ENCODE peak calls at places on chromosomes 16 and 17, in five cellular contexts. One of them, this sample, is unnamed.
A peak's percentile ranks its signal among the peaks of the same experiment; 100 is the strongest.

GRCh38 chr17:61386251-61386650 is 13.4 kb upstream of the TBX2 start:
- DNase-seq in GM13977: no peak
- DNase-seq in psoas muscle: no peak
- DNase-seq in fibroblast of the aortic adventitia: no peak
- DNase-seq in fibroblast of lung: no peak
- DNase-seq in this sample: no peak

GRCh38 chr17:41975099-41976083 is 8.8 kb downstream of the CNP start:
- DNase-seq in fibroblast of the aortic adventitia: peak; percentile 69
- DNase-seq in fibroblast of lung: peak; percentile 58
- DNase-seq in psoas muscle: no peak
- DNase-seq in GM13977: no peak
- DNase-seq in this sample: no peak

GRCh38 chr16:80015566-80015965 is 415.0 kb upstream of the MAF start:
- DNase-seq in psoas muscle: no peak
- DNase-seq in fibroblast of lung: peak; percentile 57
- DNase-seq in fibroblast of the aortic adventitia: no peak
- DNase-seq in GM13977: no peak
- DNase-seq in this sample: no peak

GRCh38 chr16:52591441-52592215 is 44.7 kb upstream of the TOX3 start:
- DNase-seq in fibroblast of the aortic adventitia: no peak
- DNase-seq in psoas muscle: no peak
- DNase-seq in fibroblast of lung: no peak
- DNase-seq in GM13977: no peak
- DNase-seq in this sample: no peak

GRCh38 chr17:43898446-43898845 is 8.9 kb downstream of the MPP2 start:
- DNase-seq in fibroblast of the aortic adventitia: no peak
- DNase-seq in fibroblast of lung: no peak
- DNase-seq in psoas muscle: no peak
- DNase-seq in GM13977: no peak
- DNase-seq in this sample: no peak

GRCh38 chr16:86681440-86681838 is 103.1 kb downstream of the FOXL1 start:
- DNase-seq in fibroblast of lung: peak; percentile 69
- DNase-seq in fibroblast of the aortic adventitia: peak; percentile 27
- DNase-seq in psoas muscle: peak; percentile 46
- DNase-seq in GM13977: no peak
- DNase-seq in this sample: no peak

GRCh38 chr17:49496183-49496865 is 1.2 kb downstream of the NGFR start:
- DNase-seq in GM13977: peak; percentile 95
- DNase-seq in fibroblast of lung: peak; percentile 44
- DNase-seq in psoas muscle: peak; percentile 82
- DNase-seq in fibroblast of the aortic adventitia: peak; percentile 37
- DNase-seq in this sample: peak; percentile 89

GRCh38 chr17:58279016-58279671 is 1.6 kb downstream of the MPO start:
- DNase-seq in fibroblast of lung: peak; percentile 20
- DNase-seq in GM13977: no peak
- DNase-seq in psoas muscle: peak; percentile 70
- DNase-seq in fibroblast of the aortic adventitia: peak; percentile 10
- DNase-seq in this sample: no peak

GRCh38 chr16:53504161-53504663 is 1.2 kb upstream of the AKTIP start:
- DNase-seq in psoas muscle: peak; percentile 49
- DNase-seq in GM13977: no peak
- DNase-seq in fibroblast of the aortic adventitia: peak; percentile 72
- DNase-seq in fibroblast of lung: peak; percentile 71
- DNase-seq in this sample: no peak

GRCh38 chr17:1515640-1516402 is 591 bp downstream of the INPP5K start:
- DNase-seq in fibroblast of the aortic adventitia: peak; percentile 93
- DNase-seq in GM13977: peak; percentile 85
- DNase-seq in fibroblast of lung: peak; percentile 79
- DNase-seq in psoas muscle: no peak
- DNase-seq in this sample: peak; percentile 77

GRCh38 chr17:9566067-9566466 is 9.6 kb downstream of the STX8 start:
- DNase-seq in psoas muscle: no peak
- DNase-seq in GM13977: no peak
- DNase-seq in fibroblast of lung: peak; percentile 21
- DNase-seq in fibroblast of the aortic adventitia: peak; percentile 1
- DNase-seq in this sample: no peak

GRCh38 chr17:71055128-71055527 is 885.8 kb downstream of the KCNJ2 start:
- DNase-seq in psoas muscle: no peak
- DNase-seq in fibroblast of the aortic adventitia: no peak
- DNase-seq in fibroblast of lung: peak; percentile 92
- DNase-seq in GM13977: no peak
- DNase-seq in this sample: no peak

GRCh38 chr17:36204724-36205500 is 6.0 kb upstream of the CCL4L2 start:
- DNase-seq in fibroblast of the aortic adventitia: no peak
- DNase-seq in psoas muscle: no peak
- DNase-seq in fibroblast of lung: no peak
- DNase-seq in GM13977: no peak
- DNase-seq in this sample: no peak

GRCh38 chr17:9897569-9897968 is 7.5 kb downstream of the RCVRN start:
- DNase-seq in fibroblast of the aortic adventitia: no peak
- DNase-seq in psoas muscle: no peak
- DNase-seq in fibroblast of lung: no peak
- DNase-seq in GM13977: no peak
- DNase-seq in this sample: no peak

GRCh38 chr16:9008335-9009260 is 44.9 kb upstream of the USP7 start:
- DNase-seq in psoas muscle: peak; percentile 79
- DNase-seq in GM13977: peak; percentile 91
- DNase-seq in fibroblast of lung: peak; percentile 57
- DNase-seq in fibroblast of the aortic adventitia: peak; percentile 67
- DNase-seq in this sample: peak; percentile 90

GRCh38 chr17:77356690-77357201 is 216.0 kb downstream of the SEC14L1 start:
- DNase-seq in GM13977: peak; percentile 37
- DNase-seq in psoas muscle: no peak
- DNase-seq in fibroblast of the aortic adventitia: no peak
- DNase-seq in fibroblast of lung: no peak
- DNase-seq in this sample: no peak

GRCh38 chr17:33637534-33637933 is 344.4 kb upstream of the ASIC2 start:
- DNase-seq in fibroblast of the aortic adventitia: no peak
- DNase-seq in psoas muscle: no peak
- DNase-seq in GM13977: no peak
- DNase-seq in fibroblast of lung: no peak
- DNase-seq in this sample: no peak

GRCh38 chr17:48014603-48015037 is 23.0 kb downstream of the COPZ2 start:
- DNase-seq in GM13977: no peak
- DNase-seq in fibroblast of the aortic adventitia: no peak
- DNase-seq in psoas muscle: no peak
- DNase-seq in fibroblast of lung: no peak
- DNase-seq in this sample: no peak

GRCh38 chr17:48010193-48010592 is 27.4 kb downstream of the COPZ2 start:
- DNase-seq in fibroblast of lung: no peak
- DNase-seq in psoas muscle: no peak
- DNase-seq in GM13977: no peak
- DNase-seq in fibroblast of the aortic adventitia: no peak
- DNase-seq in this sample: no peak

GRCh38 chr17:48012151-48012520 is 25.5 kb downstream of the COPZ2 start:
- DNase-seq in psoas muscle: peak; percentile 30
- DNase-seq in fibroblast of lung: no peak
- DNase-seq in fibroblast of the aortic adventitia: no peak
- DNase-seq in GM13977: peak; percentile 89
- DNase-seq in this sample: peak; percentile 89

GRCh38 chr17:48013876-48014602 is 23.6 kb downstream of the COPZ2 start:
- DNase-seq in GM13977: no peak
- DNase-seq in fibroblast of lung: no peak
- DNase-seq in psoas muscle: no peak
- DNase-seq in fibroblast of the aortic adventitia: no peak
- DNase-seq in this sample: no peak

DNA sequence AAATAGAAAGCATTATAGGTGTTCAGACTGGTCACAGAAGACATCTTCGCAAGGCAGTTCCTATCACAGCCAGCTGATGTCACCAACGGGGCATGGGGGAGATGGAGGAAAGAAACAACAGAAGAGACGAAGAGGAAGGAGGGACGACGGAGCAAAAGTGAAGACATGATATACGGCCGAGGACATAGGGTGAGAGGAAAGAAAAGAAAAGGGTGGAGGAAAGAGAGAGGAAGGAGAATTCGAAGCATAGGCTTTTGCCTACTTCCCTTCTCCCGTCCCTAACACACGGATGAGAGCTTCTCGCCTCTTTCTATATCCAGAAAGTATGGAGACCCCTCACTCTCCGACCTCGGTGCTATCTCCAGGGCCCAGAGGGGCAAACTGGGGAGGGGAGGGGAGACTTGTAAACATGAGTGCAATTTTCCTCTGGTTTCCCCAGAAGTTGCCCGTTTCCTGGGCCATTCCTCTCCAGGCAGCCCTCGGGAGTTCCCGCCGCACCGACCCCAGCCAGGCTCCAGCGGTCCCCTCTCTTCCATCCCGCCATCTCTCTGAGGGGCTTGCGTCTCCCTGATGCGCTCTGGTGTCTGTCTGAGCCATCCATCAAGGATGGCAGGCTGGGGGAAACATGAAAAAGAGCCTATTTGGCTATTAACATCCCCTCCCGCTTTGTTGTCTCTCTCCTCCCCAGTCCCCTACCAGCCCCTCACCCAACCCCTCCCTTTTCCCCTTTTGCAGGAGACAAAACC is 26.0 kb downstream of the COPZ2 start:
- DNase-seq in GM13977: peak; percentile 81
- DNase-seq in psoas muscle: no peak
- DNase-seq in fibroblast of the aortic adventitia: peak; percentile 40
- DNase-seq in fibroblast of lung: peak; percentile 35
- DNase-seq in this sample: peak; percentile 73
- TF ChIP-seq CTCF in GM13977: peak; percentile 69
- TF ChIP-seq CTCF in psoas muscle: peak; percentile 32
- TF ChIP-seq CTCF in fibroblast of the aortic adventitia: peak; percentile 63
- TF ChIP-seq CTCF in fibroblast of lung: peak; percentile 65
- TF ChIP-seq CTCF in this sample: peak; percentile 66

GRCh38 chr17:51764387-51764971 is 394.0 kb downstream of the CA10 start:
- DNase-seq in fibroblast of the aortic adventitia: peak; percentile 64
- DNase-seq in GM13977: peak; percentile 57
- DNase-seq in psoas muscle: peak; percentile 18
- DNase-seq in fibroblast of lung: peak; percentile 36
- DNase-seq in this sample: peak; percentile 56
- TF ChIP-seq CTCF in fibroblast of the aortic adventitia: peak; percentile 83
- TF ChIP-seq CTCF in GM13977: peak; percentile 88
- TF ChIP-seq CTCF in psoas muscle: peak; percentile 81
- TF ChIP-seq CTCF in fibroblast of lung: peak; percentile 84
- TF ChIP-seq CTCF in this sample: peak; percentile 79

GRCh38 chr17:39669897-39670735 is 1.9 kb downstream of the PNMT start:
- DNase-seq in GM13977: no peak
- DNase-seq in fibroblast of lung: no peak
- DNase-seq in psoas muscle: no peak
- DNase-seq in fibroblast of the aortic adventitia: no peak
- DNase-seq in this sample: no peak
- TF ChIP-seq CTCF in GM13977: no peak
- TF ChIP-seq CTCF in fibroblast of lung: no peak
- TF ChIP-seq CTCF in psoas muscle: no peak
- TF ChIP-seq CTCF in fibroblast of the aortic adventitia: no peak
- TF ChIP-seq CTCF in this sample: no peak

DNA sequence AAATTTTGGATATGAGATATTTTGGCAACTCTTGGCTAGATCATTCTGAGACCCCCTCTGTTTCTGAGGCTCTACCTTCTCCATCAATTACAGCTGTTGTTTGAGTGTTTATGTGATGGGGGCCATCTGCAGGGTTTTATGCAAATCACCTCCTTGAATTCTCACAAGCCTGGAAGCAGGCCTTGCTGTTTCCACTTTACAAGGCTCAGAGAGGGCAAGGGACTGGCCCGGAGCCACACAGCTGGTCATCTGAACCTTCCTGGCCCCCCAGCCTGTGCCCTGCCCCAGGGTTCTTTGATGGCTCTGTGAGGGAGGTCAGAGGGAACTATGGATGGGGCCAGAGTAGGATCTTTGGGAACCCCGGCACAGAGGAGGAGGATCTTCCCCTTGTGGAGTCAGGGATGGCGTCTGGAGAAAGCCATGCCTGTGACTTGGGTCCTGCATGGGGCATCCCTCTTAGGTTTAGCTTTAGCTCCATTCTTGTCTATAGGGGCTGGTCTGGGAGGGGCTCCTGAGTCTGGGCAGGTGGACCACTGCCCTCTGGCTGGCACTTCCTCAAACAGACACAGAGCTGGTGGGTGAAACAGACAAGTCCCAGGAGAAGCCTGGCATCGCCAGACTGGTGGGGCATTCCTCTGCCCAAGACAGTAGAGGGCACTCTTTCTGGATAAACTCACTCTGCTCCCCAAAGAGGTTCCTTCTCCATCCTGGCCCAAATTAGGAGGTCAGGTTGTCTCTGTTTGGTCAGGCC is 26.2 kb downstream of the IL21R start:
- DNase-seq in fibroblast of the aortic adventitia: no peak
- DNase-seq in fibroblast of lung: no peak
- DNase-seq in psoas muscle: no peak
- DNase-seq in GM13977: no peak
- DNase-seq in this sample: peak; percentile 14
- TF ChIP-seq CTCF in fibroblast of the aortic adventitia: no peak
- TF ChIP-seq CTCF in fibroblast of lung: no peak
- TF ChIP-seq CTCF in psoas muscle: no peak
- TF ChIP-seq CTCF in GM13977: peak; percentile 13
- TF ChIP-seq CTCF in this sample: peak; percentile 21

This sample was measured in GM10248.